ENCODE peak calls at places on chromosomes 16 and 17, in nine cellular contexts. Z is ascending aorta, O is adipocyte, T is AG04449, K is kidney tubule cell, G is GM04504, N is T47D, L is amygdala, Q is tibial artery. B is an unnamed sample.

GRCh38 chr16:20611975-20612471 is 35.9 kb upstream of the ACSM2B start:
- DNase-seq in Z (no peak), O (no peak), T (no peak), K (no peak), G (no peak), N (no peak), L (peak; percentile 14), Q (peak; percentile 44), B (no peak)

GRCh38 chr17:32513579-32513978 is 26.8 kb downstream of the CDK5R1 start:
- DNase-seq in Z (no peak), O (no peak), T (no peak), K (no peak), G (no peak), N (no peak), L (no peak), Q (no peak), B (no peak)

GRCh38 chr17:45640141-45640850 is 143.8 kb upstream of the CRHR1 start:
- DNase-seq in Z (no peak), O (peak; percentile 88), T (peak; percentile 3), K (peak; percentile 77), G (peak; percentile 39), N (peak; percentile 73), L (no peak), Q (peak; percentile 60), B (peak; percentile 82)

GRCh38 chr16:67542464-67542863 is 13.8 kb downstream of the RIPOR1 start:
- DNase-seq in Z (no peak), O (peak; percentile 35), T (no peak), K (peak; percentile 74), G (no peak), N (no peak), L (no peak), Q (no peak), B (peak; percentile 53)

GRCh38 chr16:79580465-79581200 is 19.9 kb downstream of the MAF start:
- DNase-seq in Z (no peak), O (no peak), T (no peak), K (no peak), G (no peak), N (no peak), L (no peak), Q (no peak), B (no peak)

GRCh38 chr17:82330322-82331239 is 3.0 kb downstream of the SECTM1 start:
- DNase-seq in Z (no peak), O (peak; percentile 68), T (no peak), K (peak; percentile 85), G (no peak), N (no peak), L (no peak), Q (no peak), B (peak; percentile 73)

GRCh38 chr16:27315333-27316037 is 1.7 kb downstream of the IL4R start:
- DNase-seq in Z (peak; percentile 23), O (peak; percentile 27), T (no peak), K (peak; percentile 50), G (no peak), N (no peak), L (no peak), Q (peak; percentile 84), B (peak; percentile 69)

GRCh38 chr17:37802712-37803416 is 58.0 kb upstream of the HNF1B start:
- DNase-seq in Z (no peak), O (peak; percentile 70), T (no peak), K (peak; percentile 68), G (no peak), N (no peak), L (no peak), Q (peak; percentile 34), B (no peak)

GRCh38 chr17:75636381-75637142 is 3.3 kb downstream of the SMIM5 start:
- DNase-seq in Z (no peak), O (no peak), T (no peak), K (no peak), G (no peak), N (no peak), L (no peak), Q (no peak), B (no peak)